ENCODE peak calls at places on chromosomes 11 and 22, in nine cellular contexts. F is stromal cell of bone marrow, Z is prostate gland, K is NCI-H1048, M is glutamatergic neuron, G is tibial nerve, J is fibroblast of pulmonary artery, A is cardiac muscle cell, N is caudate nucleus. Y is an unnamed sample.

GRCh38 chr11:20397281-20397680 is 9.8 kb downstream of the PRMT3 start:
- DNase-seq in G (no peak), Z (no peak), K (no peak), F (peak; percentile 25), A (peak; percentile 73), N (no peak), M (no peak), J (peak; percentile 77), Y (no peak)

GRCh38 chr11:20337526-20338154 is 25.9 kb upstream of the HTATIP2 start:
- DNase-seq in K (no peak), G (no peak), F (no peak), J (peak; percentile 48), N (no peak), M (peak; percentile 44), Z (no peak), A (peak; percentile 54), Y (no peak)

GRCh38 chr11:58963551-58964075 is 24.3 kb downstream of the GLYATL1 start:
- DNase-seq in J (peak; percentile 74), N (no peak), G (no peak), K (no peak), F (peak; percentile 45), A (peak; percentile 76), Z (peak; percentile 66), M (peak; percentile 47), Y (no peak)

GRCh38 chr11:59713745-59714144 is at the start of gene OR10V1:
- DNase-seq in F (no peak), M (no peak), G (no peak), J (no peak), N (no peak), Z (no peak), K (no peak), A (no peak), Y (no peak)

GRCh38 chr11:62195945-62196344 is 5.9 kb downstream of the SCGB1D1 start:
- DNase-seq in G (no peak), J (no peak), K (no peak), N (no peak), M (no peak), F (no peak), A (no peak), Z (no peak), Y (no peak)

GRCh38 chr11:65560555-65561418 is 2.6 kb upstream of the LTBP3 start:
- DNase-seq in J (peak; percentile 61), N (no peak), A (peak; percentile 69), K (no peak), Z (no peak), M (peak; percentile 68), G (no peak), F (no peak), Y (peak; percentile 15)

GRCh38 chr11:1050581-1051355 is 14.2 kb upstream of the MUC6 start:
- DNase-seq in G (peak; percentile 27), K (peak; percentile 50), N (peak; percentile 8), A (peak; percentile 72), M (peak; percentile 83), Z (peak; percentile 78), F (no peak), J (peak; percentile 65), Y (no peak)

GRCh38 chr11:64729851-64730382 is 6.9 kb upstream of the NRXN2 start:
- DNase-seq in G (no peak), J (no peak), Z (no peak), K (no peak), M (peak; percentile 79), N (no peak), A (no peak), F (no peak), Y (no peak)

GRCh38 chr11:70066628-70067027 is 11.5 kb upstream of the ANO1 start:
- DNase-seq in F (no peak), K (no peak), M (no peak), A (no peak), G (no peak), J (no peak), Z (no peak), N (no peak), Y (no peak)

GRCh38 chr11:57972013-57972367 is 51.7 kb upstream of the OR9Q1 start:
- DNase-seq in Z (no peak), J (no peak), M (no peak), A (no peak), N (no peak), F (no peak), G (no peak), K (peak; percentile 41), Y (no peak)

GRCh38 chr22:30262917-30263741 is 3.5 kb downstream of the OSM start:
- DNase-seq in F (no peak), G (peak; percentile 69), J (peak; percentile 70), A (peak; percentile 76), M (peak; percentile 94), Z (peak; percentile 52), N (peak; percentile 20), K (peak; percentile 38), Y (peak; percentile 45)

GRCh38 chr11:132586801-132587200 is 945.5 kb downstream of the OPCML start:
- DNase-seq in M (no peak), K (no peak), Z (no peak), F (no peak), J (peak; percentile 5), N (no peak), A (peak; percentile 23), G (no peak), Y (no peak)

GRCh38 chr22:37561209-37562048 is 1.1 kb downstream of the CDC42EP1 start:
- DNase-seq in N (peak; percentile 69), A (peak; percentile 94), K (peak; percentile 65), M (peak; percentile 91), G (peak; percentile 96), F (peak; percentile 77), Z (peak; percentile 80), J (peak; percentile 91), Y (peak; percentile 76)

GRCh38 chr22:17284917-17285316 is 65.7 kb upstream of the ADA2 start:
- DNase-seq in N (no peak), F (no peak), J (no peak), M (no peak), G (no peak), Z (no peak), A (no peak), K (no peak), Y (no peak)

GRCh38 chr11:125380756-125381445 is 115.2 kb downstream of the FEZ1 start:
- DNase-seq in K (no peak), A (no peak), G (no peak), N (no peak), J (no peak), M (no peak), F (no peak), Z (no peak), Y (no peak)

GRCh38 chr22:21657361-21658118 is 8.3 kb upstream of the PPIL2 start:
- DNase-seq in J (peak; percentile 18), N (no peak), M (peak; percentile 84), F (no peak), Z (peak; percentile 49), A (peak; percentile 15), K (peak; percentile 45), G (no peak), Y (no peak)

GRCh38 chr11:1827095-1827797 is 7.5 kb upstream of the SYT8 start:
- DNase-seq in Z (peak; percentile 84), J (peak; percentile 84), M (peak; percentile 19), A (peak; percentile 92), K (peak; percentile 80), N (peak; percentile 50), G (peak; percentile 59), F (peak; percentile 63), Y (no peak)

GRCh38 chr11:43250309-43250708 is 61.5 kb upstream of the API5 start:
- DNase-seq in Z (no peak), F (no peak), G (no peak), M (no peak), K (no peak), J (no peak), A (no peak), N (no peak), Y (no peak)

GRCh38 chr11:129237880-129238638 is 45.9 kb upstream of the ARHGAP32 start:
- DNase-seq in K (no peak), M (no peak), G (no peak), J (no peak), Z (no peak), N (no peak), A (no peak), F (no peak), Y (no peak)

GRCh38 chr11:69931060-69931910 is 112.1 kb upstream of the FGF3 start:
- DNase-seq in K (no peak), G (no peak), A (no peak), F (no peak), J (no peak), N (no peak), Z (no peak), M (peak; percentile 6), Y (no peak)

GRCh38 chr11:84289381-84289906 is 1003.3 kb upstream of the CCDC90B start:
- DNase-seq in F (no peak), K (no peak), G (no peak), N (no peak), M (no peak), A (peak; percentile 12), Z (no peak), J (peak; percentile 60), Y (no peak)

GRCh38 chr11:117221775-117222517 is 9.9 kb downstream of the PCSK7 start:
- DNase-seq in K (no peak), G (peak; percentile 79), A (peak; percentile 85), M (no peak), J (peak; percentile 72), F (peak; percentile 87), Z (peak; percentile 41), N (no peak), Y (no peak)

GRCh38 chr22:37830093-37830842 is 7.1 kb downstream of the GALR3 start:
- DNase-seq in J (no peak), F (no peak), G (no peak), K (no peak), M (no peak), Z (no peak), A (no peak), N (no peak), Y (no peak)

GRCh38 chr11:130379276-130379675 is 49.1 kb downstream of the ADAMTS8 start:
- DNase-seq in M (no peak), G (no peak), J (no peak), Z (no peak), F (no peak), K (no peak), N (no peak), A (no peak), Y (no peak)